ENCODE peak calls at places on chromosomes 1 and 21, in seven cellular contexts. C, S, T, H, E, A and M are unnamed samples.

GRCh38 chr1:230425252-230426061 is 675 bp downstream of the PGBD5 start:
- DNase-seq in C (no peak), S (no peak), T (peak; percentile 38), H (no peak), E (peak; percentile 62), A (no peak), M (peak; percentile 56)

GRCh38 chr1:58065520-58065919 is 481.0 kb downstream of the OMA1 start:
- DNase-seq in C (no peak), S (no peak), T (peak; percentile 51), H (no peak), E (no peak), A (no peak), M (no peak)

GRCh38 chr1:207811920-207812720 is 60.3 kb downstream of the CD46 start:
- DNase-seq in C (no peak), S (peak; percentile 93), T (peak; percentile 61), H (no peak), E (no peak), A (no peak), M (peak; percentile 86)

GRCh38 chr1:59063501-59063900 is 233.4 kb upstream of the FGGY start:
- DNase-seq in C (peak; percentile 14), S (no peak), T (peak; percentile 56), H (no peak), E (no peak), A (no peak), M (no peak)

GRCh38 chr1:85049735-85050166 is 1.5 kb upstream of the MCOLN3 start:
- DNase-seq in C (no peak), S (no peak), T (peak; percentile 63), H (no peak), E (no peak), A (no peak), M (no peak)

GRCh38 chr1:67189953-67190352 is 23.7 kb downstream of the IL23R start:
- DNase-seq in C (no peak), S (no peak), T (no peak), H (no peak), E (no peak), A (no peak), M (no peak)

GRCh38 chr1:32972814-32973428 is 8.3 kb upstream of the RNF19B start:
- DNase-seq in C (no peak), S (peak; percentile 77), T (peak; percentile 93), H (peak; percentile 85), E (no peak), A (no peak), M (no peak)

GRCh38 chr1:109272831-109273547 is 10.0 kb downstream of the PSRC1 start:
- DNase-seq in C (no peak), S (no peak), T (no peak), H (no peak), E (no peak), A (no peak), M (no peak)

GRCh38 chr1:193060938-193061337 is 1.5 kb downstream of the RO60 start:
- DNase-seq in C (peak; percentile 42), S (no peak), T (no peak), H (no peak), E (no peak), A (no peak), M (no peak)

GRCh38 chr1:160400646-160401486 is 502 bp downstream of the VANGL2 start:
- DNase-seq in C (no peak), S (no peak), T (peak; percentile 82), H (no peak), E (no peak), A (no peak), M (no peak)

GRCh38 chr1:51877434-51878306 is 857 bp downstream of the NRDC start:
- DNase-seq in C (peak; percentile 21), S (peak; percentile 66), T (peak; percentile 46), H (no peak), E (no peak), A (no peak), M (no peak)

GRCh38 chr1:161439280-161440232 is 65.7 kb upstream of the FCGR2A start:
- DNase-seq in C (peak; percentile 28), S (peak; percentile 62), T (peak; percentile 43), H (peak; percentile 76), E (no peak), A (peak; percentile 23), M (no peak)

GRCh38 chr1:30779294-30780071 is 21.9 kb upstream of the LAPTM5 start:
- DNase-seq in C (peak; percentile 86), S (peak; percentile 91), T (peak; percentile 92), H (peak; percentile 97), E (peak; percentile 97), A (peak; percentile 70), M (no peak)

GRCh38 chr1:223233410-223234163 is 90.5 kb upstream of the TLR5 start:
- DNase-seq in C (no peak), S (no peak), T (no peak), H (peak; percentile 9), E (no peak), A (no peak), M (peak; percentile 34)

GRCh38 chr21:46195595-46196195 is 11.4 kb upstream of the SPATC1L start:
- DNase-seq in C (no peak), S (peak; percentile 39), T (no peak), H (no peak), E (no peak), A (no peak), M (no peak)

GRCh38 chr21:39175154-39175553 is 8.1 kb downstream of the PSMG1 start:
- DNase-seq in C (no peak), S (no peak), T (peak; percentile 34), H (no peak), E (no peak), A (no peak), M (no peak)

GRCh38 chr1:10948463-10948775 is 64.0 kb upstream of the TARDBP start:
- DNase-seq in C (no peak), S (no peak), T (no peak), H (no peak), E (no peak), A (no peak), M (no peak)

GRCh38 chr21:19122371-19122770 is 718.8 kb upstream of the TMPRSS15 start:
- DNase-seq in C (no peak), S (no peak), T (no peak), H (no peak), E (no peak), A (no peak), M (no peak)

GRCh38 chr1:35855016-35855700 is 27.9 kb upstream of the AGO1 start:
- DNase-seq in C (no peak), S (no peak), T (peak; percentile 53), H (no peak), E (no peak), A (no peak), M (no peak)

GRCh38 chr1:21626921-21627339 is 42.2 kb downstream of the RAP1GAP start:
- DNase-seq in C (no peak), S (no peak), T (no peak), H (no peak), E (no peak), A (no peak), M (no peak)

GRCh38 chr1:171486048-171486519 is 754 bp downstream of the PRRC2C start:
- DNase-seq in C (peak; percentile 48), S (peak; percentile 64), T (peak; percentile 72), H (no peak), E (no peak), A (no peak), M (no peak)

GRCh38 chr1:66207484-66207883 is 326.5 kb upstream of the SGIP1 start:
- DNase-seq in C (no peak), S (no peak), T (no peak), H (no peak), E (no peak), A (no peak), M (no peak)

DNA sequence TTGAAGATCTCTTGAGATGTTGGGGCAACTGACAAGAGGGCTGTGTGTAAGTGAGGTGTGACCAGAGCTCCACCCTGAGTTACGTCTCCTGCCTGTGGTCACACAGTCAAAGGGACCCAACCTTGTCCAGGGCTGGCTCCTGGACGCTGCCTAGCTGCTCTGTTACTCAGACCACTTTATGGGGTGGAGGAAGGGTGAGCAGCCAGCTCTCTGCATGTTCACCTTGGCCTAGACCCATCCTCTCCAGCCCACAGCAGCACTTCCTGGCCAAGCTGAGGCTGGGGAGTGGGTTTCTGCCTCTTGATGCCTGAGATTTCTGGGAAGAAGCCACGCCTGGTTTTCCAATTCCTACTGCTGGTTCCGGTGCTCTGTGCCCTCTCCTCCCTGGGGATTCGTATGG is 24.6 kb downstream of the SLC2A1 start:
- DNase-seq in C (no peak), S (peak; percentile 55), T (no peak), H (peak; percentile 74), E (no peak), A (no peak), M (no peak)
- H3K27ac ChIP-seq in C (no peak overlapping the region), S (no peak overlapping the region), T (peak overlapping the region; percentile 55), H (no peak overlapping the region), E (no peak overlapping the region), A (no peak overlapping the region), M (peak overlapping the region; percentile 62)

GRCh38 chr1:201982082-201982922 is at the start of gene RNPEP:
- DNase-seq in C (peak; percentile 61), S (peak; percentile 85), T (peak; percentile 61), H (peak; percentile 94), E (peak; percentile 93), A (no peak), M (no peak)
- TF ChIP-seq POLR2AphosphoS5 in C (no peak), S (peak; percentile 62), T (peak; percentile 53), H (peak; percentile 71), E (no peak), A (no peak), M (no peak)

GRCh38 chr21:33433425-33434114 is 30.4 kb downstream of the IFNGR2 start:
- DNase-seq in C (peak; percentile 74), S (no peak), T (no peak), H (no peak), E (no peak), A (no peak), M (no peak)
- H3K27ac ChIP-seq in C (no peak overlapping the region), S (peak overlapping the region; percentile 70), T (no peak overlapping the region), H (peak overlapping the region; percentile 38), E (peak overlapping the region; percentile 83), A (no peak overlapping the region), M (peak overlapping the region; percentile 62)

GRCh38 chr1:182259963-182260362 is 131.6 kb downstream of the GLUL start:
- DNase-seq in C (peak; percentile 40), S (no peak), T (no peak), H (no peak), E (no peak), A (no peak), M (no peak)

GRCh38 chr1:182261655-182262054 is 129.9 kb downstream of the GLUL start:
- DNase-seq in C (no peak), S (no peak), T (no peak), H (no peak), E (no peak), A (no peak), M (no peak)

GRCh38 chr1:182259229-182259872 is 132.2 kb downstream of the GLUL start:
- DNase-seq in C (peak; percentile 99), S (peak; percentile 81), T (no peak), H (peak; percentile 85), E (peak; percentile 94), A (no peak), M (no peak)

GRCh38 chr1:182262425-182262824 is 129.2 kb downstream of the GLUL start:
- DNase-seq in C (peak; percentile 43), S (no peak), T (no peak), H (no peak), E (no peak), A (no peak), M (no peak)

GRCh38 chr1:182260516-182260915 is 131.1 kb downstream of the GLUL start:
- DNase-seq in C (no peak), S (no peak), T (no peak), H (no peak), E (no peak), A (no peak), M (no peak)
- TF ChIP-seq POLR2AphosphoS5 in C (no peak), S (no peak), T (no peak), H (no peak), E (no peak), A (no peak), M (no peak)

DNA sequence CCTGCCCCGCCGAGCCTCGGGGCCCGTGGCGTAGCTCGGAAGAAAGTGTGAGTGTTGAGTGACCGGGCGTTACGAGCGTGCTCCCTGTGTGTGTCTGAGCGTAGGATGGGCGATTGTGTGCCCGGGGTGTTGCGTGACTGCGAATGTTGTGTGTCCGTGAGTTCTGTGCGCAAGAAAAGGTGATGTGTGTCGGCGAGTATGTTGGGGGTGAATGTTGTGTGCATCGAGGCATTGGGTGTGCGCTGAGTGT is 346 bp downstream of the PTPRU start:
- DNase-seq in C (no peak), S (no peak), T (no peak), H (no peak), E (no peak), A (no peak), M (no peak)
- H3K27ac ChIP-seq in C (no peak overlapping the region), S (peak overlapping the region; percentile 57), T (no peak overlapping the region), H (no peak overlapping the region), E (peak overlapping the region; percentile 77), A (no peak overlapping the region), M (peak overlapping the region; percentile 84)